ENCODE peak calls at places on chromosomes 7 and 10, in five cellular contexts. One of them, this sample, is unnamed.

GRCh38 chr7:1940863-1941262 is 270.8 kb downstream of the ELFN1 start:
- ATAC-seq in activated CD8-positive, alpha-beta T cell treated with anti-CD3 and anti-CD28 coated beads for 36 hours: peak
- ATAC-seq in left lung: peak
- ATAC-seq in right lobe of liver: peak
- ATAC-seq in HCT116: no peak
- ATAC-seq in this sample: peak

GRCh38 chr10:35351021-35351420 is 14.7 kb downstream of the CCNY start:
- ATAC-seq in activated CD8-positive, alpha-beta T cell treated with anti-CD3 and anti-CD28 coated beads for 36 hours: no peak
- ATAC-seq in left lung: peak
- ATAC-seq in right lobe of liver: peak
- ATAC-seq in HCT116: no peak
- ATAC-seq in this sample: no peak

GRCh38 chr7:44224951-44225565 is 24.3 kb downstream of the YKT6 start:
- ATAC-seq in activated CD8-positive, alpha-beta T cell treated with anti-CD3 and anti-CD28 coated beads for 36 hours: no peak
- ATAC-seq in right lobe of liver: no peak
- ATAC-seq in left lung: no peak
- ATAC-seq in HCT116: no peak
- ATAC-seq in this sample: no peak

GRCh38 chr7:39606352-39606751 is 17.0 kb upstream of the RALA start:
- ATAC-seq in left lung: no peak
- ATAC-seq in HCT116: no peak
- ATAC-seq in right lobe of liver: no peak
- ATAC-seq in activated CD8-positive, alpha-beta T cell treated with anti-CD3 and anti-CD28 coated beads for 36 hours: no peak
- ATAC-seq in this sample: no peak

GRCh38 chr10:12635127-12635541 is 285.8 kb downstream of the CAMK1D start:
- ATAC-seq in right lobe of liver: no peak
- ATAC-seq in activated CD8-positive, alpha-beta T cell treated with anti-CD3 and anti-CD28 coated beads for 36 hours: peak
- ATAC-seq in left lung: no peak
- ATAC-seq in HCT116: no peak
- ATAC-seq in this sample: peak

GRCh38 chr10:131312261-131312801 is 810 bp upstream of the TCERG1L start:
- ATAC-seq in right lobe of liver: peak
- ATAC-seq in HCT116: no peak
- ATAC-seq in left lung: peak
- ATAC-seq in activated CD8-positive, alpha-beta T cell treated with anti-CD3 and anti-CD28 coated beads for 36 hours: peak
- ATAC-seq in this sample: peak

GRCh38 chr7:151138541-151138910 is 29.0 kb downstream of the GBX1 start:
- ATAC-seq in left lung: no peak
- ATAC-seq in activated CD8-positive, alpha-beta T cell treated with anti-CD3 and anti-CD28 coated beads for 36 hours: no peak
- ATAC-seq in right lobe of liver: no peak
- ATAC-seq in HCT116: no peak
- ATAC-seq in this sample: no peak

GRCh38 chr10:48649349-48649944 is 35.2 kb upstream of the WDFY4 start:
- ATAC-seq in activated CD8-positive, alpha-beta T cell treated with anti-CD3 and anti-CD28 coated beads for 36 hours: no peak
- ATAC-seq in right lobe of liver: no peak
- ATAC-seq in left lung: no peak
- ATAC-seq in HCT116: no peak
- ATAC-seq in this sample: no peak

GRCh38 chr7:158911145-158911544 is 54.8 kb downstream of the DYNC2I1 start:
- ATAC-seq in left lung: no peak
- ATAC-seq in right lobe of liver: no peak
- ATAC-seq in activated CD8-positive, alpha-beta T cell treated with anti-CD3 and anti-CD28 coated beads for 36 hours: no peak
- ATAC-seq in HCT116: no peak
- ATAC-seq in this sample: no peak

GRCh38 chr7:151454306-151454705 is 14.4 kb upstream of the CRYGN start:
- ATAC-seq in left lung: no peak
- ATAC-seq in HCT116: no peak
- ATAC-seq in right lobe of liver: no peak
- ATAC-seq in activated CD8-positive, alpha-beta T cell treated with anti-CD3 and anti-CD28 coated beads for 36 hours: no peak
- ATAC-seq in this sample: no peak

GRCh38 chr10:103747193-103747865 is 108.0 kb downstream of the SH3PXD2A start:
- ATAC-seq in left lung: no peak
- ATAC-seq in HCT116: peak
- ATAC-seq in right lobe of liver: peak
- ATAC-seq in activated CD8-positive, alpha-beta T cell treated with anti-CD3 and anti-CD28 coated beads for 36 hours: no peak
- ATAC-seq in this sample: peak

GRCh38 chr7:133827707-133828580 is 299.2 kb upstream of the LRGUK start:
- ATAC-seq in activated CD8-positive, alpha-beta T cell treated with anti-CD3 and anti-CD28 coated beads for 36 hours: peak
- ATAC-seq in HCT116: no peak
- ATAC-seq in right lobe of liver: no peak
- ATAC-seq in left lung: peak
- ATAC-seq in this sample: peak

GRCh38 chr10:86646532-86646931 is 7.8 kb upstream of the OPN4 start:
- ATAC-seq in left lung: no peak
- ATAC-seq in activated CD8-positive, alpha-beta T cell treated with anti-CD3 and anti-CD28 coated beads for 36 hours: no peak
- ATAC-seq in HCT116: no peak
- ATAC-seq in right lobe of liver: no peak
- ATAC-seq in this sample: no peak

GRCh38 chr10:3424102-3424803 is 251.7 kb upstream of the PITRM1 start:
- ATAC-seq in left lung: peak
- ATAC-seq in activated CD8-positive, alpha-beta T cell treated with anti-CD3 and anti-CD28 coated beads for 36 hours: no peak
- ATAC-seq in right lobe of liver: peak
- ATAC-seq in HCT116: peak
- ATAC-seq in this sample: no peak

GRCh38 chr7:28675429-28675828 is 263.1 kb downstream of the CREB5 start:
- ATAC-seq in left lung: no peak
- ATAC-seq in HCT116: no peak
- ATAC-seq in activated CD8-positive, alpha-beta T cell treated with anti-CD3 and anti-CD28 coated beads for 36 hours: no peak
- ATAC-seq in right lobe of liver: no peak
- ATAC-seq in this sample: no peak

GRCh38 chr7:41942468-41943097 is 239.7 kb upstream of the INHBA start:
- ATAC-seq in activated CD8-positive, alpha-beta T cell treated with anti-CD3 and anti-CD28 coated beads for 36 hours: no peak
- ATAC-seq in right lobe of liver: peak
- ATAC-seq in left lung: peak
- ATAC-seq in HCT116: peak
- ATAC-seq in this sample: no peak

GRCh38 chr10:124708922-124709520 is 35.2 kb downstream of the FAM53B start:
- ATAC-seq in left lung: peak
- ATAC-seq in HCT116: no peak
- ATAC-seq in activated CD8-positive, alpha-beta T cell treated with anti-CD3 and anti-CD28 coated beads for 36 hours: no peak
- ATAC-seq in right lobe of liver: no peak
- ATAC-seq in this sample: no peak

GRCh38 chr10:14325325-14325955 is 5.3 kb downstream of the FRMD4A start:
- ATAC-seq in left lung: peak
- ATAC-seq in activated CD8-positive, alpha-beta T cell treated with anti-CD3 and anti-CD28 coated beads for 36 hours: no peak
- ATAC-seq in HCT116: peak
- ATAC-seq in right lobe of liver: peak
- ATAC-seq in this sample: no peak

GRCh38 chr10:88278912-88279311 is 304.2 kb downstream of the RNLS start:
- ATAC-seq in activated CD8-positive, alpha-beta T cell treated with anti-CD3 and anti-CD28 coated beads for 36 hours: peak
- ATAC-seq in HCT116: no peak
- ATAC-seq in right lobe of liver: no peak
- ATAC-seq in left lung: peak
- ATAC-seq in this sample: peak

GRCh38 chr7:15555385-15555859 is 6.4 kb downstream of the AGMO start:
- ATAC-seq in right lobe of liver: peak
- ATAC-seq in activated CD8-positive, alpha-beta T cell treated with anti-CD3 and anti-CD28 coated beads for 36 hours: no peak
- ATAC-seq in HCT116: no peak
- ATAC-seq in left lung: no peak
- ATAC-seq in this sample: no peak

GRCh38 chr7:30707391-30708351 is 25.4 kb upstream of the CRHR2 start:
- ATAC-seq in activated CD8-positive, alpha-beta T cell treated with anti-CD3 and anti-CD28 coated beads for 36 hours: no peak
- ATAC-seq in right lobe of liver: no peak
- ATAC-seq in HCT116: no peak
- ATAC-seq in left lung: no peak
- ATAC-seq in this sample: no peak

GRCh38 chr10:114284346-114285071 is 45.5 kb downstream of the VWA2 start:
- ATAC-seq in activated CD8-positive, alpha-beta T cell treated with anti-CD3 and anti-CD28 coated beads for 36 hours: no peak
- ATAC-seq in HCT116: no peak
- ATAC-seq in right lobe of liver: no peak
- ATAC-seq in left lung: no peak
- ATAC-seq in this sample: no peak

GRCh38 chr7:139441961-139442360 is 41.5 kb downstream of the KLRG2 start:
- ATAC-seq in left lung: no peak
- ATAC-seq in right lobe of liver: no peak
- ATAC-seq in HCT116: no peak
- ATAC-seq in activated CD8-positive, alpha-beta T cell treated with anti-CD3 and anti-CD28 coated beads for 36 hours: no peak
- ATAC-seq in this sample: no peak

GRCh38 chr7:80488851-80489370 is 23.0 kb downstream of the GNAT3 start:
- ATAC-seq in left lung: no peak
- ATAC-seq in activated CD8-positive, alpha-beta T cell treated with anti-CD3 and anti-CD28 coated beads for 36 hours: no peak
- ATAC-seq in HCT116: no peak
- ATAC-seq in right lobe of liver: no peak
- ATAC-seq in this sample: no peak

GRCh38 chr10:118969014-118969413 is 60.5 kb upstream of the NANOS1 start:
- ATAC-seq in HCT116: no peak
- ATAC-seq in activated CD8-positive, alpha-beta T cell treated with anti-CD3 and anti-CD28 coated beads for 36 hours: no peak
- ATAC-seq in left lung: no peak
- ATAC-seq in right lobe of liver: no peak
- ATAC-seq in this sample: no peak

GRCh38 chr10:130185591-130185990 is 49.4 kb downstream of the GLRX3 start:
- ATAC-seq in activated CD8-positive, alpha-beta T cell treated with anti-CD3 and anti-CD28 coated beads for 36 hours: no peak
- ATAC-seq in right lobe of liver: no peak
- ATAC-seq in left lung: no peak
- ATAC-seq in HCT116: no peak
- ATAC-seq in this sample: no peak

GRCh38 chr10:51707392-51707791 is 8.0 kb upstream of the CSTF2T start:
- ATAC-seq in HCT116: no peak
- ATAC-seq in activated CD8-positive, alpha-beta T cell treated with anti-CD3 and anti-CD28 coated beads for 36 hours: peak
- ATAC-seq in left lung: no peak
- ATAC-seq in right lobe of liver: no peak
- ATAC-seq in this sample: peak

GRCh38 chr7:27764109-27764508 is 24.1 kb downstream of the TAX1BP1 start:
- ATAC-seq in activated CD8-positive, alpha-beta T cell treated with anti-CD3 and anti-CD28 coated beads for 36 hours: no peak
- ATAC-seq in left lung: no peak
- ATAC-seq in HCT116: no peak
- ATAC-seq in right lobe of liver: no peak
- ATAC-seq in this sample: no peak

GRCh38 chr10:75230600-75231038 is 5.1 kb downstream of the COMTD1 start:
- ATAC-seq in left lung: peak
- ATAC-seq in activated CD8-positive, alpha-beta T cell treated with anti-CD3 and anti-CD28 coated beads for 36 hours: peak
- ATAC-seq in right lobe of liver: peak
- ATAC-seq in HCT116: peak
- ATAC-seq in this sample: peak

GRCh38 chr10:103843854-103844567 is 11.4 kb downstream of the SH3PXD2A start:
- ATAC-seq in activated CD8-positive, alpha-beta T cell treated with anti-CD3 and anti-CD28 coated beads for 36 hours: no peak
- ATAC-seq in right lobe of liver: no peak
- ATAC-seq in left lung: peak
- ATAC-seq in HCT116: no peak
- ATAC-seq in this sample: no peak

GRCh38 chr7:128948976-128949760 is 11.4 kb downstream of the IRF5 start:
- ATAC-seq in HCT116: no peak
- ATAC-seq in left lung: peak
- ATAC-seq in activated CD8-positive, alpha-beta T cell treated with anti-CD3 and anti-CD28 coated beads for 36 hours: no peak
- ATAC-seq in right lobe of liver: peak
- ATAC-seq in this sample: no peak

GRCh38 chr7:100090527-100091410 is 2.0 kb downstream of the COPS6 start:
- ATAC-seq in right lobe of liver: no peak
- ATAC-seq in HCT116: peak
- ATAC-seq in left lung: no peak
- ATAC-seq in activated CD8-positive, alpha-beta T cell treated with anti-CD3 and anti-CD28 coated beads for 36 hours: no peak
- ATAC-seq in this sample: no peak

GRCh38 chr10:7275761-7276440 is 134.9 kb downstream of the SFMBT2 start:
- ATAC-seq in HCT116: no peak
- ATAC-seq in activated CD8-positive, alpha-beta T cell treated with anti-CD3 and anti-CD28 coated beads for 36 hours: peak
- ATAC-seq in right lobe of liver: no peak
- ATAC-seq in left lung: no peak
- ATAC-seq in this sample: peak

GRCh38 chr7:151012921-151013347 is 11.4 kb downstream of the ATG9B start:
- ATAC-seq in left lung: peak
- ATAC-seq in HCT116: no peak
- ATAC-seq in right lobe of liver: no peak
- ATAC-seq in activated CD8-positive, alpha-beta T cell treated with anti-CD3 and anti-CD28 coated beads for 36 hours: no peak
- ATAC-seq in this sample: no peak

GRCh38 chr7:22872087-22872807 is 49.6 kb upstream of the TOMM7 start:
- ATAC-seq in right lobe of liver: no peak
- ATAC-seq in HCT116: peak
- ATAC-seq in left lung: peak
- ATAC-seq in activated CD8-positive, alpha-beta T cell treated with anti-CD3 and anti-CD28 coated beads for 36 hours: peak
- ATAC-seq in this sample: peak